ENCODE peak calls at places on chromosomes 11 and 22, in five cellular contexts. T is aorta; F is activated naive CD8-positive, alpha-beta T cell treated with anti-CD3 and anti-CD28 coated beads, Interleukin-2, amount 10 ng/mL, durations not matched to agents 7 days and 5 days; Z is frontal cortex; O is GM12865. L is an unnamed sample.

GRCh38 chr11:117143390-117143789 is 697 bp upstream of the PAFAH1B2 start:
- DNase-seq in T (peak; percentile 72), F (no peak), Z (peak; percentile 44), O (peak; percentile 24), L (peak; percentile 61)

GRCh38 chr11:73521621-73522020 is 76.3 kb downstream of the FAM168A start:
- DNase-seq in T (no peak), F (no peak), Z (no peak), O (peak; percentile 33), L (peak; percentile 17)

GRCh38 chr11:119065369-119065768 is 2.2 kb upstream of the VPS11 start:
- DNase-seq in T (no peak), F (no peak), Z (no peak), O (peak; percentile 64), L (peak; percentile 78)

GRCh38 chr11:45391168-45391850 is 105.2 kb upstream of the SYT13 start:
- DNase-seq in T (no peak), F (no peak), Z (no peak), O (no peak), L (no peak)

GRCh38 chr11:67648140-67648795 is 2.3 kb downstream of the ACY3 start:
- DNase-seq in T (peak; percentile 38), F (peak; percentile 61), Z (no peak), O (peak; percentile 87), L (peak; percentile 94)

GRCh38 chr22:50194037-50194809 is 6.6 kb upstream of the SELENOO start:
- DNase-seq in T (no peak), F (no peak), Z (no peak), O (no peak), L (no peak)

GRCh38 chr11:77198440-77198849 is 70.4 kb downstream of the MYO7A start:
- DNase-seq in T (peak; percentile 31), F (peak; percentile 19), Z (no peak), O (peak; percentile 52), L (peak; percentile 56)

GRCh38 chr11:35523351-35523768 is 2.1 kb downstream of the PAMR1 start:
- DNase-seq in T (no peak), F (no peak), Z (no peak), O (no peak), L (no peak)

GRCh38 chr11:20261526-20261925 is 101.3 kb upstream of the DBX1 start:
- DNase-seq in T (no peak), F (no peak), Z (no peak), O (no peak), L (no peak)

GRCh38 chr11:120346233-120346632 is 10.0 kb downstream of the ARHGEF12 start:
- DNase-seq in T (no peak), F (no peak), Z (no peak), O (no peak), L (no peak)

L was measured in NAMALWA.